ENCODE peak calls at places on chromosomes 5 and 9, in ten cellular contexts. X is transverse colon, C is H1, D is ovary, U is uterus, T is esophagus squamous epithelium, S is sigmoid colon, W is K562, N is breast epithelium, I is stomach. R is an unnamed sample.

GRCh38 chr5:154521756-154522155 is 43.7 kb upstream of the HAND1 start:
- DNase-seq in I (no peak), S (no peak), U (no peak), W (no peak), X (no peak), T (no peak), N (no peak), C (no peak), D (no peak), R (no peak)

GRCh38 chr5:42985129-42986037 is 54.7 kb downstream of the ANXA2R start:
- DNase-seq in N (no peak), D (no peak), T (no peak), W (no peak), U (no peak), X (no peak), I (no peak), C (no peak), S (no peak), R (no peak)

GRCh38 chr5:149485655-149486615 is 65.3 kb downstream of the CSNK1A1 start:
- DNase-seq in D (no peak), I (peak; percentile 79), X (peak; percentile 90), N (peak; percentile 86), T (no peak), U (peak; percentile 91), C (no peak), W (peak; percentile 23), S (peak; percentile 96), R (peak; percentile 75)

GRCh38 chr9:26012797-26013594 is 334.8 kb upstream of the TUSC1 start:
- DNase-seq in D (no peak), W (no peak), T (no peak), N (no peak), U (no peak), I (no peak), X (no peak), S (no peak), C (no peak), R (no peak)

GRCh38 chr5:39461007-39461682 is 36.4 kb upstream of the DAB2 start:
- DNase-seq in I (peak; percentile 25), N (no peak), X (peak; percentile 33), S (peak; percentile 73), U (no peak), W (no peak), T (no peak), D (no peak), C (no peak), R (peak; percentile 7)

GRCh38 chr5:52580921-52581320 is 206.8 kb upstream of the ITGA1 start:
- DNase-seq in D (no peak), C (no peak), X (no peak), I (peak; percentile 32), N (no peak), U (no peak), T (no peak), W (no peak), S (no peak), R (no peak)

GRCh38 chr5:27403248-27403882 is 365.0 kb upstream of the CDH9 start:
- DNase-seq in W (no peak), U (no peak), N (no peak), C (no peak), S (no peak), I (no peak), X (no peak), D (no peak), T (no peak), R (no peak)

GRCh38 chr5:171706736-171707440 is 78.7 kb upstream of the SMIM23 start:
- DNase-seq in X (no peak), U (no peak), I (no peak), C (peak; percentile 23), N (no peak), S (no peak), T (no peak), D (no peak), W (no peak), R (no peak)

GRCh38 chr9:106717686-106718085 is 145.3 kb upstream of the ZNF462 start:
- DNase-seq in W (no peak), C (no peak), X (no peak), I (no peak), S (no peak), D (no peak), N (no peak), U (no peak), T (no peak), R (peak; percentile 22)

GRCh38 chr9:70324963-70325362 is 66.2 kb downstream of the SMC5 start:
- DNase-seq in C (no peak), X (no peak), T (no peak), I (no peak), S (no peak), U (no peak), N (no peak), W (no peak), D (no peak), R (no peak)

DNA sequence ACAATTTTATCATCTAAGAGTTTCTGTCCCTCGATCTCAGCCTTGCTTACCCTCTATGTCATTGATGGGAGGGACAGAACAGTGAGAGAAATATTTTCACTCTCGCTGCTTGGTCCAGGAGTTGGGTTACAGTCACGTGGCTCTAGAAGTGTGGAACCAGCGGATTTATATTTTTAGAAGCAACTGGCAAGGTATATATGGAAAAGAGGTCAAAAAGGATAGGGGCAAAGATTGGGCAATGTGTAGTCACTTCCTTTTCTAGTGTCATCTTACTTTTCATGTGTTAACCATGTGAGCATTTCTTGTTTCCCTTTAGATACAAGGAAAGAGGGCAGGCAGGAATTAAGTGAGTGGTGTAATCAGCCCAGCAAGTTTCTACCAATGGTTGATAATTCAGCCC is 111.5 kb upstream of the ZNF366 start:
- DNase-seq in S (no peak), C (no peak), D (no peak), W (no peak), I (no peak), X (no peak), N (no peak), T (no peak), U (no peak), R (no peak)
- TF ChIP-seq POLR2A in S (no peak), C (no peak), D (no peak), W (no peak), I (no peak), X (no peak), N (no peak), T (no peak), U (no peak), R (no peak)

GRCh38 chr5:7815757-7816534 is 35.0 kb downstream of the CFAP90 start:
- DNase-seq in D (peak; percentile 74), W (peak; percentile 87), X (peak; percentile 74), I (peak; percentile 85), C (peak; percentile 98), S (peak; percentile 88), U (peak; percentile 75), N (peak; percentile 78), T (no peak), R (peak; percentile 87)

GRCh38 chr5:7813576-7813975 is 37.4 kb downstream of the CFAP90 start:
- DNase-seq in S (no peak), W (no peak), C (no peak), N (no peak), U (no peak), X (no peak), I (no peak), T (no peak), D (no peak), R (no peak)

GRCh38 chr5:7816535-7816901 is 34.4 kb downstream of the CFAP90 start:
- DNase-seq in X (no peak), C (no peak), N (no peak), W (no peak), U (no peak), D (no peak), S (no peak), T (no peak), I (no peak), R (no peak)

GRCh38 chr5:7813007-7813406 is 37.9 kb downstream of the CFAP90 start:
- DNase-seq in T (no peak), D (no peak), N (no peak), I (no peak), U (no peak), S (no peak), C (no peak), W (no peak), X (no peak), R (no peak)

GRCh38 chr5:7814816-7815215 is 36.1 kb downstream of the CFAP90 start:
- DNase-seq in S (no peak), D (no peak), C (no peak), T (no peak), N (no peak), I (no peak), W (no peak), U (no peak), X (no peak), R (no peak)
- H3K27me3 ChIP-seq in S (no peaks in the 10 kb centered on the region), D (no peaks in the 10 kb centered on the region), C (no peaks in the 10 kb centered on the region), T (no peaks in the 10 kb centered on the region), N (no peaks in the 10 kb centered on the region), I (no peaks in the 10 kb centered on the region), W (peaks cover 13% of the 10 kb centered on the region), U (no peaks in the 10 kb centered on the region), X (no peaks in the 10 kb centered on the region), R (no peaks in the 10 kb centered on the region)

GRCh38 chr9:98263482-98264357 is 8.3 kb upstream of the TBC1D2 start:
- DNase-seq in C (peak; percentile 75), I (peak; percentile 82), S (peak; percentile 87), T (no peak), W (peak; percentile 80), U (peak; percentile 72), X (peak; percentile 86), N (peak; percentile 72), D (peak; percentile 76), R (peak; percentile 88)
- TF ChIP-seq CTCF in C (peak; percentile 93), I (peak; percentile 80), S (peak; percentile 70), T (peak; percentile 91), W (peak; percentile 93), U (peak; percentile 82), X (peak; percentile 85), N (peak; percentile 89), D (peak; percentile 50), R (peak; percentile 91)

GRCh38 chr5:134100283-134101011 is 14.0 kb upstream of the TCF7 start:
- DNase-seq in W (no peak), D (no peak), C (peak; percentile 65), U (no peak), N (no peak), T (no peak), S (no peak), I (peak; percentile 37), X (peak; percentile 70), R (peak; percentile 77)
- TF ChIP-seq POLR2A in W (no peak), D (no peak), C (no peak), U (no peak), N (no peak), T (no peak), S (no peak), I (no peak), X (no peak), R (no peak)